ENCODE peak calls at places on chromosomes 2 and 18, in seven cellular contexts. C is prostate gland, V is upper lobe of left lung, O is spleen, I is K562, F is SK-N-SH, Q is stomach. A is an unnamed sample.

GRCh38 chr2:10305715-10306114 is 3.0 kb downstream of the HPCAL1 start:
- DNase-seq in C (no peak), V (peak; percentile 47), O (no peak), I (no peak), F (no peak), Q (peak; percentile 44), A (peak; percentile 63)

GRCh38 chr2:231905026-231905425 is 21.2 kb downstream of the NPPC start:
- DNase-seq in C (no peak), V (no peak), O (peak; percentile 56), I (no peak), F (no peak), Q (no peak), A (no peak)

GRCh38 chr2:128412181-128412871 is 93.7 kb upstream of the HS6ST1 start:
- DNase-seq in C (no peak), V (peak; percentile 10), O (peak; percentile 51), I (no peak), F (no peak), Q (peak; percentile 15), A (no peak)

GRCh38 chr2:12502759-12503158 is 214.0 kb upstream of the TRIB2 start:
- DNase-seq in C (no peak), V (no peak), O (no peak), I (no peak), F (no peak), Q (no peak), A (no peak)

GRCh38 chr2:65331361-65331760 is 101.0 kb downstream of the SPRED2 start:
- DNase-seq in C (no peak), V (no peak), O (no peak), I (no peak), F (peak; percentile 46), Q (no peak), A (no peak)

GRCh38 chr2:240702640-240703011 is 11.0 kb downstream of the AQP12A start:
- DNase-seq in C (no peak), V (no peak), O (peak; percentile 41), I (no peak), F (no peak), Q (no peak), A (no peak)

GRCh38 chr2:158914731-158915130 is 53.7 kb upstream of the TANC1 start:
- DNase-seq in C (no peak), V (no peak), O (no peak), I (no peak), F (no peak), Q (no peak), A (no peak)

GRCh38 chr2:213213186-213213585 is 61.8 kb upstream of the IKZF2 start:
- DNase-seq in C (no peak), V (no peak), O (no peak), I (no peak), F (no peak), Q (no peak), A (no peak)

GRCh38 chr2:109670556-109671411 is 56.6 kb downstream of the SOWAHC start:
- DNase-seq in C (no peak), V (no peak), O (no peak), I (no peak), F (no peak), Q (no peak), A (no peak)

GRCh38 chr2:109675666-109676345 is 61.6 kb downstream of the SOWAHC start:
- DNase-seq in C (no peak), V (peak; percentile 70), O (no peak), I (no peak), F (no peak), Q (peak; percentile 69), A (no peak)

GRCh38 chr2:109677815-109678580 is 63.8 kb downstream of the SOWAHC start:
- DNase-seq in C (no peak), V (no peak), O (no peak), I (no peak), F (no peak), Q (no peak), A (no peak)

GRCh38 chr2:109676346-109676897 is 62.3 kb downstream of the SOWAHC start:
- DNase-seq in C (no peak), V (no peak), O (no peak), I (no peak), F (no peak), Q (no peak), A (no peak)

GRCh38 chr2:109674894-109675534 is 60.9 kb downstream of the SOWAHC start:
- DNase-seq in C (no peak), V (peak; percentile 40), O (no peak), I (no peak), F (no peak), Q (peak; percentile 68), A (no peak)
- TF ChIP-seq POLR2AphosphoS5 in C (no peak), V (no peak), O (no peak), I (no peak), F (no peak), Q (no peak), A (no peak)

DNA sequence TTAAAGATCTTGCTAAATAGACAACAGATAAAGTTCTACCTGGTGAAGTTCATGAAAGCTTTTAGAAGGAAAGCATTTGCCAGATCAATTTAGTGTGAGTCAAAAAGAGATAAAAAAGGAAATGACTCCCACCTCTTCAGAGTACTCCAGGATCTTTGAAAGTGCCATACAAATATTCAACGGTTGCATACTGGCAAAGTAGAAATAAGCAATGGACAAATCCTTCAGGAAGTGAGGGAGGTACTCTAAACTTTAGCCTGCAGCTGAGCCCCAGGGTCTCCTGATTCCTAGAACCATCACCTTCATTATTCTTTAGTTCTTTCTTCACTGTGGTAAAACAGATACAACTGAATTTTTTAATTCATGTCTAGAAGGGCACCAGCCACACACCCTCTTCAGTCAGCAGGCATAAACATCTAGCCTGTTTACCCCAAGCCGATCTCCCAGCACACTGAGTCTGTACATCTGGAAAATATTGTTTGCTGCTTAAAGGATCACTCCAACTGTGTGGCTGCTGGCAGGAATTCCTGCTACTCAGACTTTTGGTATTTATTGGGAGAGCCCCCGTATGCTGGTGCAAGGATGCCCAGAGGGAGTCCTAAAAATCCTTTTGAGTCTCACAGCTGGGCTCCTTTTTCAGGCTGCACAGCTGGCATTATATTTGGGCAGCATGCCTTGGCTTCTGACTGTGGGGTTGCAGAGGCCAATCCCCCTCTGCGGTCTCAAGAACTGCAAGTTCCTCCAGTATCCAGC is 72.3 kb upstream of the SESTD1 start:
- DNase-seq in C (no peak), V (no peak), O (no peak), I (no peak), F (no peak), Q (no peak), A (no peak)
- TF ChIP-seq POLR2AphosphoS5 in C (no peak), V (no peak), O (no peak), I (no peak), F (no peak), Q (no peak), A (no peak)

DNA sequence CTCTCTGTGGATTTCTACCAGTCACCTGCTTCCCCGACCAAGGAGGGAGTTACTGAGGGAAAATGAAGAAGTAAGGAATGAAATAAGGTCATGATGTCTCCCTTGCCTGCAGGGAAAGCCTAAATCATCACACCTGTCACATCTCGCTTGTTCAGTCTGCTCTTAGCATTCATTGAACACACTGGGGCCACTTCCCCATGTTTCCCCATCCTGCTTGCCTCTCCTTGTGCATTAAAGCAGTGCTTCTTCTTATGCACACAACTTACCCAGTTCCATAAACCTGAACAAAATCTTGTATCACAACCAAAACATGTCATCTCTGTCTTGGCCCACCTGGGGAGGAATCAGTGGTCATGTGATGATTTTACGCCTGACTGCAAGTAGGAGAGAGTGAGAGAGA is 219.9 kb downstream of the HAUS1 start:
- DNase-seq in C (no peak), V (no peak), O (no peak), I (no peak), F (no peak), Q (no peak), A (no peak)
- TF ChIP-seq POLR2AphosphoS5 in C (no peak), V (no peak), O (no peak), I (no peak), F (no peak), Q (no peak), A (no peak)

DNA sequence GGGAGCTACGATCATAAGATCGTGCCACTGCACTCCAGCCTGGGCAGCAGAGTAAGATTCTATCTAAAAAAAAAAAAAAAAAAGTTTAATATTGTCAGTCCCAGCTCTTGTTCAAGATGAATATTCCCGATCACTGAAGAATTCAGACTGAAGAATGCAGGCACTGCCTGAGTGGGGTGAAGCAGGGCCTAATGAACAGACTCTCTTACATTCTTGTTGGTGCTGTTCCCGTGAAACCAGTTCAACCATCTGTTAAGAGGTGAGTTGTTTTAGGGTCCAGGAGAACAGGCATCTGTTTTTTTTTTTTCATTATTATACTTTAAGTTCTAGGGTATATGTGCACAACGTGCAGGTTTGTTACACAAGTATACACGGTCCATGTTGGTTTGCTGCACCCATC is 17.1 kb upstream of the CAB39 start:
- DNase-seq in C (no peak), V (no peak), O (no peak), I (no peak), F (no peak), Q (no peak), A (no peak)
- TF ChIP-seq POLR2AphosphoS5 in C (no peak), V (no peak), O (no peak), I (no peak), F (no peak), Q (no peak), A (no peak)

GRCh38 chr2:85706063-85706462 is 11.9 kb downstream of the GNLY start:
- DNase-seq in C (no peak), V (no peak), O (no peak), I (no peak), F (no peak), Q (no peak), A (no peak)

GRCh38 chr2:85704038-85704437 is 9.9 kb downstream of the GNLY start:
- DNase-seq in C (no peak), V (no peak), O (no peak), I (no peak), F (no peak), Q (no peak), A (no peak)

GRCh38 chr2:85706604-85707296 is 12.6 kb downstream of the GNLY start:
- DNase-seq in C (no peak), V (peak; percentile 78), O (no peak), I (no peak), F (no peak), Q (no peak), A (no peak)

GRCh38 chr2:85704800-85705679 is 10.9 kb downstream of the GNLY start:
- DNase-seq in C (no peak), V (no peak), O (no peak), I (no peak), F (no peak), Q (no peak), A (no peak)

DNA sequence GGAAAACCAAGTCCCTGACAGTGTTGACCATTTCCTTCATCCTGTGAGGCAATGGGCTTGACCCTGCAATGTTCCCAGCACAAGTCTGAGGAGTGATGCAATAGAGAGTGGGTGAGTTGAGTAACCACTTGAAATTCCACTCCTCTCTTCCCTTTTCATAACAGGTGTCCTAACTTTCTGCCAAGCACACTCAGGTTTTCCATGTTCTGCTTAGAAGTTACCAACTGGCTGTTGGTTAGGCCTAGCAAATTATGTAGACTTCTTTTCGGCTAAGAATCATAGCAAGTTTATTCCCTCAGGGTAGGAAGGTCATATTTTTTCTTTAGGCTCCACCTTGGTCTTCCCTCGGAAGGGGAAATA is 11.5 kb downstream of the GNLY start:
- DNase-seq in C (no peak), V (peak; percentile 87), O (no peak), I (no peak), F (no peak), Q (peak; percentile 50), A (no peak)
- TF ChIP-seq POLR2AphosphoS5 in C (peak; percentile 53), V (peak; percentile 99), O (no peak), I (no peak), F (no peak), Q (peak; percentile 99), A (no peak)

A was measured in GM23338.